ENCODE peak calls at places on chromosomes 13 and 19, in eight cellular contexts. One of them, this sample, is unnamed.

GRCh38 chr19:37691881-37692504 is 27.6 kb downstream of the ZNF607 start:
- DNase-seq in activated CD4-positive, alpha-beta T cell treated with anti-CD3 and anti-CD28 coated beads, Interleukin-2, amount 50 U/mL, for 24 hours: peak
- DNase-seq in fibroblast of mammary gland: peak
- DNase-seq in gastrocnemius medialis: peak
- DNase-seq in EL: peak
- DNase-seq in ACHN: no peak
- DNase-seq in substantia nigra: peak
- DNase-seq in left ventricle myocardium inferior: peak
- DNase-seq in this sample: peak

GRCh38 chr19:53971608-53972007 is 8.9 kb downstream of the CACNG8 start:
- DNase-seq in activated CD4-positive, alpha-beta T cell treated with anti-CD3 and anti-CD28 coated beads, Interleukin-2, amount 50 U/mL, for 24 hours: no peak
- DNase-seq in gastrocnemius medialis: no peak
- DNase-seq in EL: no peak
- DNase-seq in left ventricle myocardium inferior: no peak
- DNase-seq in fibroblast of mammary gland: no peak
- DNase-seq in ACHN: no peak
- DNase-seq in substantia nigra: no peak
- DNase-seq in this sample: no peak

GRCh38 chr13:85031771-85032170 is 767.4 kb downstream of the SLITRK6 start:
- DNase-seq in substantia nigra: no peak
- DNase-seq in EL: no peak
- DNase-seq in activated CD4-positive, alpha-beta T cell treated with anti-CD3 and anti-CD28 coated beads, Interleukin-2, amount 50 U/mL, for 24 hours: no peak
- DNase-seq in gastrocnemius medialis: no peak
- DNase-seq in ACHN: no peak
- DNase-seq in fibroblast of mammary gland: no peak
- DNase-seq in left ventricle myocardium inferior: no peak
- DNase-seq in this sample: no peak

GRCh38 chr19:8569066-8569761 is 8.0 kb downstream of the MYO1F start:
- DNase-seq in activated CD4-positive, alpha-beta T cell treated with anti-CD3 and anti-CD28 coated beads, Interleukin-2, amount 50 U/mL, for 24 hours: no peak
- DNase-seq in ACHN: peak
- DNase-seq in left ventricle myocardium inferior: peak
- DNase-seq in gastrocnemius medialis: no peak
- DNase-seq in EL: peak
- DNase-seq in substantia nigra: no peak
- DNase-seq in fibroblast of mammary gland: peak
- DNase-seq in this sample: peak

GRCh38 chr19:41863209-41863931 is 3.3 kb downstream of the RPS19 start:
- DNase-seq in EL: no peak
- DNase-seq in fibroblast of mammary gland: no peak
- DNase-seq in substantia nigra: no peak
- DNase-seq in ACHN: no peak
- DNase-seq in left ventricle myocardium inferior: no peak
- DNase-seq in gastrocnemius medialis: no peak
- DNase-seq in activated CD4-positive, alpha-beta T cell treated with anti-CD3 and anti-CD28 coated beads, Interleukin-2, amount 50 U/mL, for 24 hours: no peak
- DNase-seq in this sample: no peak

GRCh38 chr19:45117666-45118065 is 24.7 kb downstream of the PPP1R37 start:
- DNase-seq in ACHN: no peak
- DNase-seq in gastrocnemius medialis: no peak
- DNase-seq in substantia nigra: no peak
- DNase-seq in left ventricle myocardium inferior: no peak
- DNase-seq in activated CD4-positive, alpha-beta T cell treated with anti-CD3 and anti-CD28 coated beads, Interleukin-2, amount 50 U/mL, for 24 hours: no peak
- DNase-seq in EL: no peak
- DNase-seq in fibroblast of mammary gland: no peak
- DNase-seq in this sample: no peak

GRCh38 chr19:46634656-46635218 is 1.3 kb downstream of the GNG8 start:
- DNase-seq in gastrocnemius medialis: no peak
- DNase-seq in activated CD4-positive, alpha-beta T cell treated with anti-CD3 and anti-CD28 coated beads, Interleukin-2, amount 50 U/mL, for 24 hours: no peak
- DNase-seq in fibroblast of mammary gland: no peak
- DNase-seq in ACHN: no peak
- DNase-seq in EL: no peak
- DNase-seq in substantia nigra: no peak
- DNase-seq in left ventricle myocardium inferior: no peak
- DNase-seq in this sample: no peak

GRCh38 chr13:107650081-107650701 is 565.1 kb downstream of the LIG4 start:
- DNase-seq in activated CD4-positive, alpha-beta T cell treated with anti-CD3 and anti-CD28 coated beads, Interleukin-2, amount 50 U/mL, for 24 hours: no peak
- DNase-seq in gastrocnemius medialis: no peak
- DNase-seq in left ventricle myocardium inferior: peak
- DNase-seq in fibroblast of mammary gland: peak
- DNase-seq in ACHN: peak
- DNase-seq in EL: no peak
- DNase-seq in substantia nigra: peak
- DNase-seq in this sample: peak

GRCh38 chr19:15551183-15552004 is 43.1 kb downstream of the CYP4F22 start:
- DNase-seq in left ventricle myocardium inferior: no peak
- DNase-seq in activated CD4-positive, alpha-beta T cell treated with anti-CD3 and anti-CD28 coated beads, Interleukin-2, amount 50 U/mL, for 24 hours: peak
- DNase-seq in EL: peak
- DNase-seq in ACHN: no peak
- DNase-seq in fibroblast of mammary gland: peak
- DNase-seq in substantia nigra: no peak
- DNase-seq in gastrocnemius medialis: no peak
- DNase-seq in this sample: peak

GRCh38 chr19:34148672-34149185 is 23.6 kb upstream of the LSM14A start:
- DNase-seq in left ventricle myocardium inferior: no peak
- DNase-seq in ACHN: no peak
- DNase-seq in fibroblast of mammary gland: no peak
- DNase-seq in substantia nigra: no peak
- DNase-seq in activated CD4-positive, alpha-beta T cell treated with anti-CD3 and anti-CD28 coated beads, Interleukin-2, amount 50 U/mL, for 24 hours: no peak
- DNase-seq in EL: no peak
- DNase-seq in gastrocnemius medialis: no peak
- DNase-seq in this sample: no peak

GRCh38 chr19:12779162-12779993 is 4.0 kb upstream of the HOOK2 start:
- DNase-seq in fibroblast of mammary gland: peak
- DNase-seq in ACHN: no peak
- DNase-seq in gastrocnemius medialis: no peak
- DNase-seq in substantia nigra: peak
- DNase-seq in EL: peak
- DNase-seq in left ventricle myocardium inferior: peak
- DNase-seq in activated CD4-positive, alpha-beta T cell treated with anti-CD3 and anti-CD28 coated beads, Interleukin-2, amount 50 U/mL, for 24 hours: no peak
- DNase-seq in this sample: no peak

GRCh38 chr13:29059837-29060236 is 239.7 kb downstream of the MTUS2 start:
- DNase-seq in EL: no peak
- DNase-seq in activated CD4-positive, alpha-beta T cell treated with anti-CD3 and anti-CD28 coated beads, Interleukin-2, amount 50 U/mL, for 24 hours: no peak
- DNase-seq in left ventricle myocardium inferior: peak
- DNase-seq in ACHN: no peak
- DNase-seq in substantia nigra: no peak
- DNase-seq in gastrocnemius medialis: no peak
- DNase-seq in fibroblast of mammary gland: no peak
- DNase-seq in this sample: no peak

GRCh38 chr19:38666662-38667448 is 19.4 kb downstream of the ACTN4 start:
- DNase-seq in left ventricle myocardium inferior: no peak
- DNase-seq in fibroblast of mammary gland: peak
- DNase-seq in ACHN: no peak
- DNase-seq in EL: peak
- DNase-seq in activated CD4-positive, alpha-beta T cell treated with anti-CD3 and anti-CD28 coated beads, Interleukin-2, amount 50 U/mL, for 24 hours: no peak
- DNase-seq in gastrocnemius medialis: no peak
- DNase-seq in substantia nigra: no peak
- DNase-seq in this sample: peak

GRCh38 chr13:45162821-45163220 is 38.0 kb downstream of the KCTD4 start:
- DNase-seq in gastrocnemius medialis: no peak
- DNase-seq in EL: peak
- DNase-seq in left ventricle myocardium inferior: no peak
- DNase-seq in substantia nigra: no peak
- DNase-seq in activated CD4-positive, alpha-beta T cell treated with anti-CD3 and anti-CD28 coated beads, Interleukin-2, amount 50 U/mL, for 24 hours: no peak
- DNase-seq in fibroblast of mammary gland: peak
- DNase-seq in ACHN: peak
- DNase-seq in this sample: no peak

GRCh38 chr13:30125422-30126073 is 181.8 kb downstream of the KATNAL1 start:
- DNase-seq in substantia nigra: no peak
- DNase-seq in gastrocnemius medialis: no peak
- DNase-seq in activated CD4-positive, alpha-beta T cell treated with anti-CD3 and anti-CD28 coated beads, Interleukin-2, amount 50 U/mL, for 24 hours: no peak
- DNase-seq in ACHN: peak
- DNase-seq in fibroblast of mammary gland: peak
- DNase-seq in EL: peak
- DNase-seq in left ventricle myocardium inferior: no peak
- DNase-seq in this sample: no peak

GRCh38 chr13:91142572-91142971 is 204.9 kb upstream of the MIR17HG start:
- DNase-seq in substantia nigra: no peak
- DNase-seq in activated CD4-positive, alpha-beta T cell treated with anti-CD3 and anti-CD28 coated beads, Interleukin-2, amount 50 U/mL, for 24 hours: no peak
- DNase-seq in left ventricle myocardium inferior: no peak
- DNase-seq in EL: no peak
- DNase-seq in fibroblast of mammary gland: peak
- DNase-seq in gastrocnemius medialis: no peak
- DNase-seq in ACHN: peak
- DNase-seq in this sample: no peak

GRCh38 chr19:11737964-11738745 is 591 bp downstream of the ZNF823 start:
- DNase-seq in activated CD4-positive, alpha-beta T cell treated with anti-CD3 and anti-CD28 coated beads, Interleukin-2, amount 50 U/mL, for 24 hours: peak
- DNase-seq in ACHN: peak
- DNase-seq in fibroblast of mammary gland: peak
- DNase-seq in EL: peak
- DNase-seq in gastrocnemius medialis: peak
- DNase-seq in substantia nigra: no peak
- DNase-seq in left ventricle myocardium inferior: peak
- DNase-seq in this sample: peak

GRCh38 chr19:21210037-21210621 is 68.3 kb downstream of the ZNF431 start:
- DNase-seq in gastrocnemius medialis: no peak
- DNase-seq in activated CD4-positive, alpha-beta T cell treated with anti-CD3 and anti-CD28 coated beads, Interleukin-2, amount 50 U/mL, for 24 hours: no peak
- DNase-seq in EL: no peak
- DNase-seq in fibroblast of mammary gland: no peak
- DNase-seq in left ventricle myocardium inferior: no peak
- DNase-seq in ACHN: no peak
- DNase-seq in substantia nigra: no peak
- DNase-seq in this sample: no peak

This sample was measured in immature natural killer cell.